ENCODE peak calls at places on chromosome 18, in ten cellular contexts. X is vagina, B is tibial nerve, K is left ventricle myocardium inferior, G is cardiac muscle cell, T is heart left ventricle, M is HepG2, C is lower lobe of right lung, O is aorta, Q is fibroblast of lung. U is an unnamed sample.

GRCh38 chr18:9437049-9437448 is 38.3 kb upstream of the RALBP1 start:
- DNase-seq in O (no peak), Q (peak; percentile 64), T (no peak), B (no peak), G (no peak), K (no peak), C (no peak), M (no peak), X (no peak), U (no peak)

GRCh38 chr18:48813833-48814489 is 136.8 kb downstream of the SMAD7 start:
- DNase-seq in C (peak; percentile 45), K (peak; percentile 24), M (no peak), G (peak; percentile 12), X (peak; percentile 74), T (no peak), Q (no peak), B (peak; percentile 39), O (peak; percentile 41), U (no peak)

GRCh38 chr18:9474103-9474982 is 970 bp upstream of the RALBP1 start:
- DNase-seq in C (no peak), M (peak; percentile 66), O (no peak), G (peak; percentile 88), K (no peak), T (peak; percentile 89), X (no peak), B (no peak), Q (peak; percentile 88), U (no peak)

GRCh38 chr18:73691118-73691517 is 456.5 kb downstream of the FBXO15 start:
- DNase-seq in X (no peak), C (no peak), O (no peak), Q (peak; percentile 83), M (no peak), K (no peak), T (no peak), G (peak; percentile 63), B (no peak), U (no peak)

GRCh38 chr18:28789460-28789859 is 612.5 kb upstream of the CDH2 start:
- DNase-seq in B (no peak), M (no peak), K (no peak), Q (peak; percentile 36), T (no peak), X (no peak), O (no peak), C (no peak), G (no peak), U (no peak)

GRCh38 chr18:48422947-48423378 is 13.8 kb upstream of the ZBTB7C start:
- DNase-seq in M (no peak), X (no peak), K (no peak), G (no peak), B (no peak), O (no peak), T (no peak), C (no peak), Q (no peak), U (no peak)

GRCh38 chr18:13558132-13558531 is 168.2 kb downstream of the FAM210A start:
- DNase-seq in G (peak; percentile 50), K (peak; percentile 52), T (peak; percentile 69), C (peak; percentile 64), O (no peak), M (peak; percentile 52), B (no peak), Q (peak; percentile 29), X (peak; percentile 64), U (peak; percentile 16)

GRCh38 chr18:3616744-3617143 is 166.8 kb downstream of the TGIF1 start:
- DNase-seq in O (no peak), K (no peak), B (no peak), T (no peak), M (no peak), C (no peak), Q (no peak), G (no peak), X (no peak), U (no peak)

GRCh38 chr18:48583568-48583967 is 44.7 kb downstream of the CTIF start:
- DNase-seq in C (no peak), Q (peak; percentile 36), X (no peak), K (no peak), T (no peak), G (no peak), M (no peak), O (peak; percentile 57), B (no peak), U (no peak)

GRCh38 chr18:57771183-57771582 is 31.9 kb downstream of the ATP8B1 start:
- DNase-seq in T (no peak), O (no peak), K (no peak), G (no peak), M (no peak), X (no peak), Q (no peak), C (no peak), B (no peak), U (no peak)

GRCh38 chr18:42734520-42734919 is 381.0 kb downstream of the RIT2 start:
- DNase-seq in O (no peak), M (no peak), G (no peak), X (no peak), C (no peak), T (no peak), Q (no peak), K (no peak), B (no peak), U (no peak)

GRCh38 chr18:79796531-79797390 is 977 bp upstream of the KCNG2 start:
- DNase-seq in K (no peak), G (peak; percentile 73), T (peak; percentile 43), C (no peak), Q (no peak), X (no peak), B (no peak), M (no peak), O (peak; percentile 42), U (no peak)

GRCh38 chr18:27240383-27240782 is 55.3 kb upstream of the CHST9 start:
- DNase-seq in C (no peak), K (no peak), T (no peak), X (no peak), O (no peak), M (no peak), Q (no peak), B (no peak), G (no peak), U (no peak)

GRCh38 chr18:3747176-3747973 is 297.4 kb downstream of the TGIF1 start:
- DNase-seq in X (no peak), Q (peak; percentile 92), C (no peak), K (no peak), G (peak; percentile 79), T (peak; percentile 30), M (no peak), B (peak; percentile 58), O (no peak), U (no peak)

GRCh38 chr18:32300914-32301313 is 111.1 kb downstream of the MEP1B start:
- DNase-seq in B (no peak), K (no peak), O (no peak), Q (peak; percentile 26), G (peak; percentile 76), M (no peak), X (no peak), C (no peak), T (no peak), U (no peak)

GRCh38 chr18:39555511-39555910 is 1989.9 kb upstream of the CELF4 start:
- DNase-seq in M (no peak), K (no peak), G (no peak), Q (peak; percentile 17), X (no peak), C (no peak), T (no peak), B (no peak), O (no peak), U (no peak)
- H3K27me3 ChIP-seq in M (no peaks in the 10 kb centered on the region), K (no peaks in the 10 kb centered on the region), G (no peaks in the 10 kb centered on the region), Q (no peaks in the 10 kb centered on the region), X (no peaks in the 10 kb centered on the region), C (no peaks in the 10 kb centered on the region), T (no peaks in the 10 kb centered on the region), B (no peaks in the 10 kb centered on the region), O (no peaks in the 10 kb centered on the region), U (no peaks in the 10 kb centered on the region)

GRCh38 chr18:74946646-74947045 is 262.3 kb downstream of the PTGR3 start:
- DNase-seq in Q (no peak), C (no peak), B (no peak), X (no peak), T (no peak), K (no peak), O (no peak), M (no peak), G (no peak), U (no peak)

GRCh38 chr18:74947875-74948274 is 261.1 kb downstream of the PTGR3 start:
- DNase-seq in M (no peak), X (no peak), O (no peak), B (no peak), K (no peak), G (no peak), C (no peak), T (no peak), Q (no peak), U (no peak)

GRCh38 chr18:74949611-74950010 is 259.3 kb downstream of the PTGR3 start:
- DNase-seq in B (no peak), K (no peak), O (no peak), X (no peak), M (no peak), G (no peak), T (no peak), Q (peak; percentile 12), C (no peak), U (no peak)

GRCh38 chr18:74945774-74946545 is 263.0 kb downstream of the PTGR3 start:
- DNase-seq in G (peak; percentile 16), X (no peak), T (no peak), M (no peak), C (no peak), K (no peak), O (no peak), Q (peak; percentile 46), B (no peak), U (no peak)

GRCh38 chr18:74947417-74947816 is 261.5 kb downstream of the PTGR3 start:
- DNase-seq in T (no peak), X (no peak), M (no peak), O (no peak), K (no peak), C (no peak), B (no peak), G (no peak), Q (no peak), U (no peak)
- H3K4me1 ChIP-seq in T (peaks cover 16% of the 10 kb centered on the region), X (peaks cover 15% of the 10 kb centered on the region), M (peaks cover 7% of the 10 kb centered on the region), O (peaks cover 4% of the 10 kb centered on the region), K (peaks cover 24% of the 10 kb centered on the region), C (peaks cover 41% of the 10 kb centered on the region), B (peaks cover 6% of the 10 kb centered on the region), G (peaks cover 11% of the 10 kb centered on the region), Q (peaks cover 3% of the 10 kb centered on the region), U (peaks cover 6% of the 10 kb centered on the region)

DNA sequence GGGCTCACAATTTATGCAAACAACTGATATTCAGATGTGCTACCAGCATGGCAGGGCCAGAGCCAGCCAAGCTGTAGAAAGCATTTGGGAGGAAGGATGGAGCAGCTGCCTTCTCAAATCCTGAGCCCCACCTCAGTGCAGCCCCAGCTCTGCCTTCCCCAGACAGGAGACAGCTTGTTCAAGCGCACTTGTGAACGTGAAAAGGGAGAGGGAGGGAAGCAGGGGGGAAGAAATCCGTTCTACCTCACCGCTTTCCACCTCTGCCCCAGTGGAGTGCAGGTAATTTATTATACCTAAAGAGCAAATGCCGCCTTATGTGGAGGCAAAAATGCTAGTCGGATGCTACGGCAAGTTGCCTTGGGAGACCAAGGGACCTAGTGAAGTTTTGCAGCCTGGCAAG is 66.0 kb upstream of the SLC14A2 start:
- DNase-seq in T (no peak), M (no peak), B (no peak), K (no peak), G (no peak), X (no peak), Q (no peak), O (no peak), C (no peak), U (no peak)
- H3K27me3 ChIP-seq in T (no peaks in the 10 kb centered on the region), M (peaks cover 3% of the 10 kb centered on the region), B (no peaks in the 10 kb centered on the region), K (peaks cover 17% of the 10 kb centered on the region), G (no peaks in the 10 kb centered on the region), X (no peaks in the 10 kb centered on the region), Q (peaks cover 8% of the 10 kb centered on the region), O (no peaks in the 10 kb centered on the region), C (no peaks in the 10 kb centered on the region), U (no peaks in the 10 kb centered on the region)

GRCh38 chr18:21682276-21683051 is 22.1 kb downstream of the ABHD3 start:
- DNase-seq in X (no peak), C (no peak), B (peak; percentile 11), Q (peak; percentile 79), O (no peak), M (no peak), G (peak; percentile 83), K (no peak), T (no peak), U (no peak)
- H3K4me1 ChIP-seq in X (peaks cover 13% of the 10 kb centered on the region), C (peaks cover 33% of the 10 kb centered on the region), B (peaks cover 4% of the 10 kb centered on the region), Q (no peaks in the 10 kb centered on the region), O (no peaks in the 10 kb centered on the region), M (peaks cover 37% of the 10 kb centered on the region), G (peaks cover 16% of the 10 kb centered on the region), K (peaks cover 22% of the 10 kb centered on the region), T (peaks cover 7% of the 10 kb centered on the region), U (peaks cover 3% of the 10 kb centered on the region)

U was measured in iPS DF 6.9.